ENCODE peak calls at places on chromosomes 6 and 20, in four cellular contexts. P, L, F and A are unnamed samples.

GRCh38 chr6:13470240-13471140 is 16.9 kb downstream of the GFOD1 start:
- DNase-seq in P (no peak), L (no peak), F (no peak), A (no peak)

GRCh38 chr6:15470746-15471145 is 192.1 kb downstream of the DTNBP1 start:
- DNase-seq in P (no peak), L (no peak), F (no peak), A (no peak)

GRCh38 chr6:114121913-114122662 is 151.1 kb upstream of the HDAC2 start:
- DNase-seq in P (no peak), L (no peak), F (no peak), A (no peak)

GRCh38 chr6:158037021-158037420 is 55.4 kb downstream of the SYNJ2 start:
- DNase-seq in P (no peak), L (no peak), F (no peak), A (no peak)

GRCh38 chr6:107458687-107459282 is 579 bp downstream of the PDSS2 start:
- DNase-seq in P (no peak), L (peak), F (peak), A (peak)

GRCh38 chr6:35033683-35034082 is 107.5 kb downstream of the TCP11 start:
- DNase-seq in P (no peak), L (no peak), F (no peak), A (no peak)

GRCh38 chr6:32298632-32299336 is 72.9 kb downstream of the TSBP1 start:
- DNase-seq in P (no peak), L (no peak), F (no peak), A (peak)

GRCh38 chr20:38315290-38315966 is 11.5 kb downstream of the BPI start:
- DNase-seq in P (no peak), L (no peak), F (peak), A (peak)

GRCh38 chr20:31835977-31836852 is 9.2 kb downstream of the FOXS1 start:
- DNase-seq in P (no peak), L (no peak), F (peak), A (peak)

GRCh38 chr20:48556956-48557355 is 270.8 kb downstream of the PREX1 start:
- DNase-seq in P (no peak), L (no peak), F (no peak), A (no peak)

GRCh38 chr20:64041040-64041780 is 5.2 kb downstream of the C20orf204 start:
- DNase-seq in P (no peak), L (no peak), F (no peak), A (no peak)

GRCh38 chr20:3766832-3767433 is 620 bp downstream of the ADISSP start:
- DNase-seq in P (no peak), L (peak), F (no peak), A (no peak)

GRCh38 chr6:17865243-17865642 is 122.2 kb downstream of the KIF13A start:
- DNase-seq in P (no peak), L (no peak), F (no peak), A (no peak)

GRCh38 chr20:49283703-49284625 is 6.1 kb upstream of the ZNFX1 start:
- DNase-seq in P (no peak), L (no peak), F (no peak), A (peak)

GRCh38 chr6:3389390-3390167 is 67.3 kb downstream of the SLC22A23 start:
- DNase-seq in P (no peak), L (no peak), F (peak), A (peak)

GRCh38 chr6:55895972-55896371 is 20.6 kb upstream of the BMP5 start:
- DNase-seq in P (no peak), L (no peak), F (no peak), A (no peak)

GRCh38 chr6:128731249-128732165 is 151.4 kb upstream of the LAMA2 start:
- DNase-seq in P (no peak), L (no peak), F (peak), A (peak)

GRCh38 chr6:2909718-2910117 is 6.6 kb upstream of the SERPINB9 start:
- DNase-seq in P (no peak), L (no peak), F (no peak), A (no peak)

GRCh38 chr6:148440877-148441453 is 98.3 kb downstream of the SASH1 start:
- DNase-seq in P (no peak), L (no peak), F (peak), A (peak)

GRCh38 chr20:50634191-50634590 is 57.2 kb downstream of the RIPOR3 start:
- DNase-seq in P (no peak), L (no peak), F (no peak), A (no peak)

GRCh38 chr20:15582146-15582776 is 991.0 kb downstream of the KIF16B start:
- DNase-seq in P (no peak), L (no peak), F (no peak), A (no peak)

GRCh38 chr6:31216208-31216898 is 45.9 kb upstream of the POU5F1 start:
- DNase-seq in P (no peak), L (no peak), F (no peak), A (no peak)

GRCh38 chr20:4225778-4226177 is 210.4 kb upstream of the RNF24 start:
- DNase-seq in P (no peak), L (no peak), F (peak), A (peak)

GRCh38 chr6:109237082-109237985 is 142.0 kb downstream of the CEP57L1 start:
- DNase-seq in P (no peak), L (no peak), F (peak), A (peak)

GRCh38 chr20:19945732-19946670 is 71.2 kb upstream of the NAA20 start:
- DNase-seq in P (no peak), L (no peak), F (no peak), A (no peak)

GRCh38 chr6:28117386-28118050 is 6.9 kb upstream of the ZSCAN16 start:
- DNase-seq in P (no peak), L (no peak), F (no peak), A (peak)

GRCh38 chr6:26044140-26045045 is 42.8 kb upstream of the HFE start:
- DNase-seq in P (peak), L (no peak), F (peak), A (peak)

GRCh38 chr6:14804444-14805210 is 441.2 kb upstream of the JARID2 start:
- DNase-seq in P (no peak), L (no peak), F (peak), A (peak)